ENCODE peak calls at places on chromosomes 7 and 10, in five cellular contexts. One of them, this sample, is unnamed.

GRCh38 chr7:30224511-30225031 is 59.8 kb upstream of the ZNRF2 start:
- DNase-seq in esophagus squamous epithelium: no peak
- DNase-seq in GM12865: peak; percentile 66
- DNase-seq in MM.1S: no peak
- DNase-seq in sigmoid colon: no peak
- DNase-seq in this sample: peak; percentile 35

GRCh38 chr7:16923019-16923418 is 41.2 kb upstream of the AGR3 start:
- DNase-seq in sigmoid colon: no peak
- DNase-seq in GM12865: no peak
- DNase-seq in esophagus squamous epithelium: no peak
- DNase-seq in MM.1S: no peak
- DNase-seq in this sample: no peak

GRCh38 chr7:27745064-27745583 is 5.2 kb downstream of the TAX1BP1 start:
- DNase-seq in esophagus squamous epithelium: no peak
- DNase-seq in sigmoid colon: no peak
- DNase-seq in GM12865: peak; percentile 40
- DNase-seq in MM.1S: peak; percentile 23
- DNase-seq in this sample: no peak

GRCh38 chr10:97640868-97641811 is 669 bp downstream of the PI4K2A start:
- DNase-seq in MM.1S: peak; percentile 25
- DNase-seq in sigmoid colon: peak; percentile 71
- DNase-seq in esophagus squamous epithelium: no peak
- DNase-seq in GM12865: peak; percentile 34
- DNase-seq in this sample: peak; percentile 41

GRCh38 chr7:18221377-18222290 is 194.0 kb upstream of the PRPS1L1 start:
- DNase-seq in MM.1S: no peak
- DNase-seq in sigmoid colon: no peak
- DNase-seq in GM12865: no peak
- DNase-seq in esophagus squamous epithelium: no peak
- DNase-seq in this sample: no peak

GRCh38 chr10:17059197-17059688 is 70.4 kb downstream of the CUBN start:
- DNase-seq in sigmoid colon: no peak
- DNase-seq in MM.1S: no peak
- DNase-seq in esophagus squamous epithelium: no peak
- DNase-seq in GM12865: no peak
- DNase-seq in this sample: no peak

GRCh38 chr7:43671520-43671919 is 57.8 kb downstream of the COA1 start:
- DNase-seq in sigmoid colon: no peak
- DNase-seq in esophagus squamous epithelium: no peak
- DNase-seq in MM.1S: no peak
- DNase-seq in GM12865: no peak
- DNase-seq in this sample: no peak

GRCh38 chr10:87817291-87817872 is 644 bp downstream of the ATAD1 start:
- DNase-seq in GM12865: no peak
- DNase-seq in MM.1S: peak; percentile 53
- DNase-seq in sigmoid colon: no peak
- DNase-seq in esophagus squamous epithelium: no peak
- DNase-seq in this sample: no peak

GRCh38 chr7:82263880-82264751 is 179.5 kb downstream of the CACNA2D1 start:
- DNase-seq in GM12865: no peak
- DNase-seq in MM.1S: no peak
- DNase-seq in esophagus squamous epithelium: no peak
- DNase-seq in sigmoid colon: no peak
- DNase-seq in this sample: no peak

GRCh38 chr10:75751232-75751631 is 319.8 kb downstream of the LRMDA start:
- DNase-seq in MM.1S: no peak
- DNase-seq in GM12865: no peak
- DNase-seq in esophagus squamous epithelium: no peak
- DNase-seq in sigmoid colon: no peak
- DNase-seq in this sample: no peak

GRCh38 chr7:72492446-72492845 is 80.3 kb upstream of the CALN1 start:
- DNase-seq in sigmoid colon: no peak
- DNase-seq in MM.1S: no peak
- DNase-seq in GM12865: no peak
- DNase-seq in esophagus squamous epithelium: no peak
- DNase-seq in this sample: no peak

GRCh38 chr7:35646289-35647033 is 48.5 kb downstream of the HERPUD2 start:
- DNase-seq in esophagus squamous epithelium: no peak
- DNase-seq in MM.1S: no peak
- DNase-seq in sigmoid colon: no peak
- DNase-seq in GM12865: peak; percentile 20
- DNase-seq in this sample: no peak

GRCh38 chr7:142485617-142486226 is 227.9 kb upstream of the PRSS58 start:
- DNase-seq in esophagus squamous epithelium: no peak
- DNase-seq in GM12865: peak; percentile 22
- DNase-seq in MM.1S: peak; percentile 56
- DNase-seq in sigmoid colon: no peak
- DNase-seq in this sample: no peak

GRCh38 chr10:14995964-14996565 is 36.9 kb downstream of the MEIG1 start:
- DNase-seq in sigmoid colon: no peak
- DNase-seq in GM12865: no peak
- DNase-seq in esophagus squamous epithelium: no peak
- DNase-seq in MM.1S: no peak
- DNase-seq in this sample: no peak

GRCh38 chr10:86798636-86799035 is 42.2 kb downstream of the BMPR1A start:
- DNase-seq in MM.1S: peak; percentile 87
- DNase-seq in esophagus squamous epithelium: no peak
- DNase-seq in GM12865: peak; percentile 70
- DNase-seq in sigmoid colon: no peak
- DNase-seq in this sample: peak; percentile 28

GRCh38 chr10:404341-404740 is 269.1 kb downstream of the ZMYND11 start:
- DNase-seq in GM12865: no peak
- DNase-seq in MM.1S: no peak
- DNase-seq in sigmoid colon: no peak
- DNase-seq in esophagus squamous epithelium: no peak
- DNase-seq in this sample: no peak

GRCh38 chr10:63708421-63708820 is 187.2 kb downstream of the REEP3 start:
- DNase-seq in MM.1S: no peak
- DNase-seq in GM12865: no peak
- DNase-seq in sigmoid colon: no peak
- DNase-seq in esophagus squamous epithelium: no peak
- DNase-seq in this sample: no peak

DNA sequence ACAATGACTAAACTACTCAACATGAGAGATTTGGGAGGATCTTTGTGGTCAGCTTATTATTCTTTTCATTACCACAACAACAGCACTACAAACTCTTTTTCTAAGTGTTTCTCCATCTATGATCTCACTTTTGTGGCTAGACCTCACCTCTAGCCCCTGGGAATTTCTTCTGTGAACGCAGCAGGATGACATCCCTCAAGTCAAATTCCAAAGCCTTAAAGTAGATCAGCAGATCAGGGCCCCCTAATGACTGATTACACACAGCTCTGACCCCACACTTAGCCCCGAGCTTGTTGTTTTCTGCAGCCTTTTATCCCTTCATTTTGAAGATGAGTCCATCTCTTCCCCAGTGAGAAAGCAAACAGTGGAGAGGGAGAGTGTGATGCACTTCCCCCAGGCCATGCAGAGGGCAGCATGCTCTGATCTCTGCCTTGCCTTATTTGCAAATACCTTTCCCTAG is 27.3 kb downstream of the TFAM start:
- DNase-seq in GM12865: no peak
- DNase-seq in sigmoid colon: no peak
- DNase-seq in MM.1S: no peak
- DNase-seq in esophagus squamous epithelium: no peak
- DNase-seq in this sample: no peak
- TF ChIP-seq CTCF in GM12865: no peak
- TF ChIP-seq CTCF in sigmoid colon: no peak
- TF ChIP-seq CTCF in MM.1S: no peak
- TF ChIP-seq CTCF in esophagus squamous epithelium: no peak
- TF ChIP-seq CTCF in this sample: no peak

GRCh38 chr7:92192326-92192725 is 13.4 kb upstream of the LRRD1 start:
- DNase-seq in esophagus squamous epithelium: no peak
- DNase-seq in GM12865: no peak
- DNase-seq in MM.1S: no peak
- DNase-seq in sigmoid colon: no peak
- DNase-seq in this sample: no peak
- TF ChIP-seq CTCF in esophagus squamous epithelium: no peak
- TF ChIP-seq CTCF in GM12865: no peak
- TF ChIP-seq CTCF in MM.1S: no peak
- TF ChIP-seq CTCF in sigmoid colon: no peak
- TF ChIP-seq CTCF in this sample: no peak

GRCh38 chr7:67364441-67365017 is 367.9 kb downstream of the TYW1 start:
- DNase-seq in sigmoid colon: no peak
- DNase-seq in esophagus squamous epithelium: no peak
- DNase-seq in MM.1S: no peak
- DNase-seq in GM12865: no peak
- DNase-seq in this sample: no peak
- TF ChIP-seq CTCF in sigmoid colon: no peak
- TF ChIP-seq CTCF in esophagus squamous epithelium: no peak
- TF ChIP-seq CTCF in MM.1S: no peak
- TF ChIP-seq CTCF in GM12865: no peak
- TF ChIP-seq CTCF in this sample: no peak

GRCh38 chr10:43978936-43979335 is 330.3 kb upstream of the ZNF32 start:
- DNase-seq in MM.1S: no peak
- DNase-seq in GM12865: no peak
- DNase-seq in esophagus squamous epithelium: no peak
- DNase-seq in sigmoid colon: no peak
- DNase-seq in this sample: no peak
- TF ChIP-seq CTCF in MM.1S: no peak
- TF ChIP-seq CTCF in GM12865: no peak
- TF ChIP-seq CTCF in esophagus squamous epithelium: no peak
- TF ChIP-seq CTCF in sigmoid colon: no peak
- TF ChIP-seq CTCF in this sample: no peak

GRCh38 chr10:73398024-73398423 is 15.8 kb downstream of the ANXA7 start:
- DNase-seq in sigmoid colon: no peak
- DNase-seq in esophagus squamous epithelium: no peak
- DNase-seq in MM.1S: no peak
- DNase-seq in GM12865: no peak
- DNase-seq in this sample: no peak
- TF ChIP-seq CTCF in sigmoid colon: no peak
- TF ChIP-seq CTCF in esophagus squamous epithelium: no peak
- TF ChIP-seq CTCF in MM.1S: no peak
- TF ChIP-seq CTCF in GM12865: no peak
- TF ChIP-seq CTCF in this sample: no peak

GRCh38 chr10:79224992-79225391 is 122.3 kb upstream of the PPIF start:
- DNase-seq in sigmoid colon: peak; percentile 83
- DNase-seq in esophagus squamous epithelium: no peak
- DNase-seq in GM12865: no peak
- DNase-seq in MM.1S: no peak
- DNase-seq in this sample: no peak
- TF ChIP-seq CTCF in sigmoid colon: no peak
- TF ChIP-seq CTCF in esophagus squamous epithelium: no peak
- TF ChIP-seq CTCF in GM12865: no peak
- TF ChIP-seq CTCF in MM.1S: no peak
- TF ChIP-seq CTCF in this sample: no peak

GRCh38 chr7:131753620-131754222 is 197.3 kb upstream of the PODXL start:
- DNase-seq in GM12865: no peak
- DNase-seq in esophagus squamous epithelium: no peak
- DNase-seq in sigmoid colon: no peak
- DNase-seq in MM.1S: no peak
- DNase-seq in this sample: no peak
- TF ChIP-seq CTCF in GM12865: no peak
- TF ChIP-seq CTCF in esophagus squamous epithelium: no peak
- TF ChIP-seq CTCF in sigmoid colon: no peak
- TF ChIP-seq CTCF in MM.1S: no peak
- TF ChIP-seq CTCF in this sample: peak; percentile 5

DNA sequence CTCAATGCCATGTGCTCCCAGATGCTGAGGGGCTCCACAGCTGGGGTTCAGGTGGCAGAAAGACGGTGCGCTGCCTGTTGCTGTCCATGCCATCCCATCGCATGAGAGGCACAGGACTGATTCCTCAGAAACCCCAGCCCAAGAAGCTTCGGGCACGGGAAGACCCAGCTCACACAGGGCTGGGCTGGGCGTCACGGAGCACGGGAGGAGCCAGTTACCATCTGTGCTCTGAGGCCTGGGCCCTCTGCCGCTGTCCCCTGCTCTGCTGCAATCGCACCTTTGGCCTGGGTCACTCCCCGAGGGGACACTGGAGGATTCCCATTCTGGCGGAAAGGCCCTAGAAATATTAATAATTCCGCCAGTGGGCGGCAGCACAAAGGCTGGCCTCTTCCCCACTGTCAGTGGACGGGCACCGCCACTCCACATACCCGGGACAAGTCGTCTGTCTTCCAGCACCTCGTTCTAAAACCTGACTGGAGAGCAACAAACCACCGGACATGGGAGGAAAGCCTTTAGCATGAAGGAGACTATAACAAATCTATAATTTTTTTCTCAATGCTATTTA is 92.1 kb downstream of the PIP4K2A start:
- DNase-seq in sigmoid colon: no peak
- DNase-seq in GM12865: no peak
- DNase-seq in MM.1S: no peak
- DNase-seq in esophagus squamous epithelium: no peak
- DNase-seq in this sample: no peak
- TF ChIP-seq CTCF in sigmoid colon: no peak
- TF ChIP-seq CTCF in GM12865: no peak
- TF ChIP-seq CTCF in MM.1S: no peak
- TF ChIP-seq CTCF in esophagus squamous epithelium: no peak
- TF ChIP-seq CTCF in this sample: no peak

DNA sequence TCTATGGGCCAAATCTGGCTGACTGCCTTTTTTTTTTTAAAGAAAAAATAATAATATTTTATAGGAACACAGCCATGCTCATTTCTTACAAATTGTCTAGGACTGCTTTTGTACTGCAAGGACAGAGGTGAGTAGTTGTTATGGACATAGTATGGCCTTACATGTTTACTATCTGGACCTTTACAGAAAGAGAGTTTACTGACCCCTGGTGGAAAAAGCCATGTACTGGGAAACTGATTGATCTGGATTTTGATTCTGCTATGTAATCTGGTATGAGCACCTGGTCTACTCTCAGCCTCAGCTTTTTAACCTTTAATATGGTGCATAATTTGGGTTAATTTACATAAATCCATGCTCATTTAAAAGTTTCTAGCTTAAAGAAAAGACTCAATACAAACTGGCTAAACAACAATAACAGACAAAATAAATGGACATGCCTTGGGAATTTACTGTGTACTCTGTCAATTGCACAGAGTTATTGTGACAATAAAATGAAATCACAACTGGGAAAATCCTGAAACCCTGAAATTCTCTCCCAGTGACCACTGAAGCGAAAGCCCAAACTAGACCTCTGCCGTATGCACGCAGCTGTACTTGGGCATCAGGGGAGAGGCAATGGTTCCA is 260.7 kb downstream of the BMPER start:
- DNase-seq in MM.1S: peak; percentile 21
- DNase-seq in sigmoid colon: no peak
- DNase-seq in esophagus squamous epithelium: no peak
- DNase-seq in GM12865: peak; percentile 7
- DNase-seq in this sample: no peak
- TF ChIP-seq CTCF in MM.1S: peak; percentile 42
- TF ChIP-seq CTCF in sigmoid colon: no peak
- TF ChIP-seq CTCF in esophagus squamous epithelium: no peak
- TF ChIP-seq CTCF in GM12865: peak; percentile 23
- TF ChIP-seq CTCF in this sample: peak; percentile 31

This sample was measured in GM10248.